ENCODE peak calls at places on chromosomes 1 and 21, in seven cellular contexts. N is H1, E is mesendoderm, D is H9, C is neuronal stem cell, G is mesenchymal stem cell, O is trophoblast cell. K is an unnamed sample.

GRCh38 chr1:8625981-8626898 is 191.2 kb downstream of the RERE start:
- DNase-seq in N (no peak), E (peak; percentile 96), D (no peak), C (no peak), G (peak; percentile 93), O (peak; percentile 52), K (peak; percentile 98)

GRCh38 chr1:86119214-86119764 is 37.3 kb downstream of the COL24A1 start:
- DNase-seq in N (no peak), E (no peak), D (no peak), C (no peak), G (no peak), O (no peak), K (peak; percentile 34)

GRCh38 chr1:58749646-58750045 is 34.2 kb downstream of the JUN start:
- DNase-seq in N (no peak), E (no peak), D (no peak), C (no peak), G (no peak), O (no peak), K (no peak)

GRCh38 chr21:42474982-42475381 is 21.0 kb downstream of the RSPH1 start:
- DNase-seq in N (no peak), E (no peak), D (no peak), C (no peak), G (no peak), O (no peak), K (no peak)

GRCh38 chr1:35554261-35555211 is 2.7 kb downstream of the KIAA0319L start:
- DNase-seq in N (no peak), E (peak; percentile 81), D (peak; percentile 69), C (no peak), G (no peak), O (no peak), K (no peak)

GRCh38 chr1:182484531-182485257 is 34.7 kb downstream of the RGSL1 start:
- DNase-seq in N (peak; percentile 55), E (peak; percentile 54), D (peak; percentile 62), C (no peak), G (no peak), O (peak; percentile 9), K (no peak)

GRCh38 chr1:205812271-205812877 is 624 bp downstream of the SLC41A1 start:
- DNase-seq in N (peak; percentile 73), E (peak; percentile 61), D (peak; percentile 66), C (peak; percentile 48), G (peak; percentile 55), O (no peak), K (peak; percentile 13)

GRCh38 chr21:44858291-44858690 is 15.2 kb downstream of the PTTG1IP start:
- DNase-seq in N (no peak), E (no peak), D (no peak), C (no peak), G (no peak), O (no peak), K (no peak)

GRCh38 chr1:184298321-184299052 is 88.3 kb upstream of the C1orf21 start:
- DNase-seq in N (no peak), E (peak; percentile 13), D (no peak), C (peak; percentile 35), G (peak; percentile 39), O (no peak), K (no peak)

GRCh38 chr1:87524021-87524754 is 195.5 kb downstream of the LMO4 start:
- DNase-seq in N (no peak), E (no peak), D (no peak), C (no peak), G (peak; percentile 5), O (no peak), K (peak; percentile 73)

GRCh38 chr1:89942825-89943658 is 51.9 kb upstream of the ZNF326 start:
- DNase-seq in N (peak; percentile 43), E (peak; percentile 57), D (no peak), C (no peak), G (peak; percentile 48), O (peak; percentile 86), K (peak; percentile 89)

GRCh38 chr1:209497729-209498128 is 85.8 kb upstream of the CAMK1G start:
- DNase-seq in N (no peak), E (no peak), D (no peak), C (no peak), G (no peak), O (no peak), K (no peak)

GRCh38 chr1:162200096-162200847 is 130.8 kb downstream of the NOS1AP start:
- DNase-seq in N (no peak), E (peak; percentile 52), D (no peak), C (no peak), G (no peak), O (no peak), K (no peak)

GRCh38 chr1:162228586-162228985 is 148.1 kb downstream of the SPATA46 start:
- DNase-seq in N (no peak), E (no peak), D (no peak), C (no peak), G (no peak), O (no peak), K (no peak)

GRCh38 chr1:30526652-30527345 is 196.6 kb downstream of the MATN1 start:
- DNase-seq in N (no peak), E (no peak), D (peak; percentile 20), C (no peak), G (no peak), O (no peak), K (no peak)

GRCh38 chr1:67135354-67135753 is 584 bp upstream of the C1orf141 start:
- DNase-seq in N (no peak), E (no peak), D (no peak), C (no peak), G (peak; percentile 88), O (no peak), K (peak; percentile 86)

GRCh38 chr1:36154765-36155559 is 998 bp upstream of the MAP7D1 start:
- DNase-seq in N (no peak), E (no peak), D (peak; percentile 51), C (peak; percentile 84), G (no peak), O (no peak), K (no peak)

GRCh38 chr1:162882248-162882666 is 21.3 kb upstream of the CCDC190 start:
- DNase-seq in N (no peak), E (no peak), D (no peak), C (no peak), G (no peak), O (no peak), K (no peak)

DNA sequence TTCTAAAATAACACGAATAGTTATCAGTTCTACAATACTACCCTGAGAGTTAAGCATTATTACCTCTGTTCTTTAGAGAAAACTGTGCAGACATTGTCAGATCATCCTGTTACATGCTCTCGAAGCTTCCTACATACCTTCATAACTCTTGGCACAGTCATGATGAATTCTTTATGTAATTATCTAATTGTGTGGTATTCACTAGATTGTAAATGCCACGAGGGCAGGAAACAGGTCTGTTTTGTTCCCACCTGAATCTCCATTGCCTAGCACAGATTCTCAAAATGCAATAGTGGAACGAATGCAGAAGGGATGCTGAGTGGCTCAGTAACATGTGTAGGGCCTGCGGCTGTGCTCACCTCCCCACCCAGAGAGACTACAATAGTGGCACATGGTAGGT is 3.4 kb downstream of the SYT2 start:
- DNase-seq in N (no peak), E (no peak), D (no peak), C (no peak), G (no peak), O (peak; percentile 33), K (no peak)
- H3K18ac ChIP-seq in N (no peak overlapping the region), E (no peak overlapping the region), D (no peak overlapping the region), C (no peak overlapping the region), G (no peak overlapping the region), O (no peak overlapping the region), K (no peak overlapping the region)

GRCh38 chr1:185517808-185518419 is 200.9 kb upstream of the IVNS1ABP start:
- DNase-seq in N (no peak), E (peak; percentile 45), D (no peak), C (no peak), G (no peak), O (no peak), K (no peak)
- H3K18ac ChIP-seq in N (no peak overlapping the region), E (no peak overlapping the region), D (no peak overlapping the region), C (no peak overlapping the region), G (no peak overlapping the region), O (no peak overlapping the region), K (no peak overlapping the region)

GRCh38 chr1:5424802-5425201 is 567.4 kb downstream of the NPHP4 start:
- DNase-seq in N (no peak), E (peak; percentile 89), D (peak; percentile 61), C (peak; percentile 37), G (no peak), O (no peak), K (no peak)

GRCh38 chr1:5428391-5428790 is 563.8 kb downstream of the NPHP4 start:
- DNase-seq in N (no peak), E (no peak), D (no peak), C (no peak), G (no peak), O (no peak), K (no peak)

GRCh38 chr1:5425304-5425703 is 566.9 kb downstream of the NPHP4 start:
- DNase-seq in N (no peak), E (peak; percentile 72), D (no peak), C (no peak), G (no peak), O (no peak), K (no peak)

GRCh38 chr1:5430136-5430535 is 562.1 kb downstream of the NPHP4 start:
- DNase-seq in N (no peak), E (peak; percentile 11), D (no peak), C (no peak), G (no peak), O (no peak), K (no peak)

DNA sequence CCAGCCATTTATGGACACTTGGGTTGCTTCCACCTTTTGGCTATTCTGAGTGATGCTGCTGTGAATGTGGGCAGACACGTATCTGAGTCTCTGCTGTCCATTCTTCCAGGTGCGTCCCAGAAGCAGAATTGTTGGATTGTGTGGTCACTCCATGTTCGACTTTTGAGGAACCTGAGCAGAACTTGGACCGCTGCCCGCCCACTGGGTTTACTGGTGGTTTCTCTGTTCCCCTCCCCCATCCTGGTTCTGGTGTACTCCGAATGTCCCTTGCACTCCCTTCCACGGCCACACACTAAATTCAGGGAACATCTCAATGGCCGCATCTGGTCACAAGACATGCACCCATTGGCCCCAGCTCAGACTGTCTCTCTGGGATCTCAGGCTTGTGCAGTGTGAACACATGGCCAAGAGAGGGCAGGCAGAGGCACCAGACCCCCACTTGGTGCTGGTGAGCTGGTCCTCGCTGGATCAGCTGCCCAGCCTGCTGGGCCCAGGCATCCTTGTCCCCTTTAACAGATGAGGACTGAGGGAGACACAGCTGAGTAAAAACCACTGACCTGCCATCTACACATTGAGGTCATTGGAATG is 565.1 kb downstream of the NPHP4 start:
- DNase-seq in N (no peak), E (peak; percentile 62), D (peak; percentile 41), C (no peak), G (no peak), O (no peak), K (no peak)
- H3K18ac ChIP-seq in N (peak overlapping the region; percentile 9), E (no peak overlapping the region), D (no peak overlapping the region), C (peak overlapping the region; percentile 62), G (no peak overlapping the region), O (no peak overlapping the region), K (no peak overlapping the region)

DNA sequence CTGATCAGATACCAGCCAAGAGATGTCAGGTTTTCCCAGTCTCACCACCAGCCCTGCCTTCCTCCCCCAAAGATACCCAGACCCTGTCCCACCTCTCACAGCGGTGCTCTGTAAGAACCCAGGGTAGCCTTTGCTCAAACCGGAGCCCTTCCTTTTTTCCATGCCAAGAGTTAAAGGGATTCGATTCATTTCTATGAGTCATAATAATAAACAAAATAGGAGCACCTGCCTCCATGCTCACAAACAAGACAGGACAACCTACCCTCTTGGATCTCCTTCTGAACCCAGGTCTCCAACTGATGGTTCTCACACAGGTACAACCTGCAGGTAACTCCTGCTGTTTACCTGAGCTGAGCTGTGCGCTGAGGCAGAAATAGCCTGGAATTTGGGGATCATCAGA is 5.9 kb upstream of the ATP1A2 start:
- DNase-seq in N (no peak), E (no peak), D (no peak), C (no peak), G (no peak), O (no peak), K (no peak)
- H3K18ac ChIP-seq in N (peak overlapping the region; percentile 72), E (no peak overlapping the region), D (no peak overlapping the region), C (no peak overlapping the region), G (no peak overlapping the region), O (no peak overlapping the region), K (no peak overlapping the region)

GRCh38 chr1:16076871-16077250 is 3.4 kb upstream of the FAM131C start:
- DNase-seq in N (no peak), E (no peak), D (no peak), C (no peak), G (no peak), O (no peak), K (peak; percentile 33)
- H3K18ac ChIP-seq in N (no peak overlapping the region), E (no peak overlapping the region), D (no peak overlapping the region), C (peak overlapping the region; percentile 35), G (no peak overlapping the region), O (no peak overlapping the region), K (no peak overlapping the region)

K was measured in IMR-90.